ENCODE peak calls at places on chromosomes 6 and 20, in six cellular contexts. W, D, S, R, T and N are unnamed samples.

GRCh38 chr6:140641412-140641811 is 1267.0 kb upstream of the CITED2 start:
- DNase-seq in R (no peak), D (no peak), T (no peak), W (no peak), S (no peak), N (no peak)

GRCh38 chr6:63690210-63690609 is 54.6 kb downstream of the PHF3 start:
- DNase-seq in R (no peak), D (no peak), S (no peak), W (no peak), T (no peak), N (no peak)

GRCh38 chr6:91135406-91135805 is 548.5 kb upstream of the MAP3K7 start:
- DNase-seq in S (no peak), D (no peak), R (no peak), W (no peak), T (no peak), N (no peak)

GRCh38 chr6:89433637-89434499 is 916 bp downstream of the ANKRD6 start:
- DNase-seq in W (no peak), R (no peak), S (peak; percentile 20), T (peak; percentile 74), D (peak; percentile 54), N (peak; percentile 24)

GRCh38 chr6:149925253-149925973 is 2.5 kb upstream of the RAET1G start:
- DNase-seq in T (peak; percentile 79), D (peak; percentile 61), S (peak; percentile 42), R (no peak), W (no peak), N (peak; percentile 39)

GRCh38 chr20:44137210-44137781 is 49.7 kb downstream of the JPH2 start:
- DNase-seq in R (peak; percentile 25), D (no peak), T (peak; percentile 85), S (peak; percentile 41), W (no peak), N (no peak)

GRCh38 chr20:16701296-16701695 is 28.5 kb upstream of the SNRPB2 start:
- DNase-seq in R (no peak), T (no peak), S (no peak), D (no peak), W (peak; percentile 34), N (peak; percentile 8)

GRCh38 chr20:34164569-34164968 is 52.5 kb upstream of the EIF2S2 start:
- DNase-seq in D (no peak), T (no peak), W (no peak), R (no peak), S (no peak), N (no peak)

GRCh38 chr20:18388860-18389259 is 78.0 kb downstream of the DZANK1 start:
- DNase-seq in R (peak; percentile 50), S (no peak), D (no peak), T (no peak), W (no peak), N (no peak)

GRCh38 chr6:144278659-144279314 is 6.3 kb upstream of the UTRN start:
- DNase-seq in W (no peak), T (no peak), D (no peak), S (no peak), R (no peak), N (no peak)

GRCh38 chr6:109121411-109121810 is 26.1 kb downstream of the CEP57L1 start:
- DNase-seq in W (no peak), D (no peak), S (no peak), T (no peak), R (peak; percentile 66), N (no peak)

GRCh38 chr6:43954311-43955131 is 172.7 kb downstream of the MRPL14 start:
- DNase-seq in S (no peak), W (no peak), T (peak; percentile 50), D (no peak), R (no peak), N (no peak)

GRCh38 chr6:82681119-82681714 is 317.6 kb downstream of the TPBG start:
- DNase-seq in T (no peak), R (peak; percentile 4), W (no peak), S (no peak), D (no peak), N (no peak)

GRCh38 chr6:18579165-18579564 is 192.0 kb downstream of the RNF144B start:
- DNase-seq in T (no peak), R (no peak), W (no peak), D (no peak), S (no peak), N (no peak)

GRCh38 chr20:12072221-12072944 is 154.7 kb downstream of the BTBD3 start:
- DNase-seq in S (no peak), T (no peak), W (no peak), R (no peak), D (no peak), N (no peak)

GRCh38 chr6:26493258-26493657 is 6.8 kb upstream of the BTN1A1 start:
- DNase-seq in R (peak; percentile 54), W (no peak), T (no peak), D (no peak), S (no peak), N (no peak)

GRCh38 chr6:39008737-39009136 is 39.8 kb upstream of the GLP1R start:
- DNase-seq in S (no peak), D (no peak), T (no peak), W (no peak), R (no peak), N (no peak)

GRCh38 chr6:98469146-98469545 is 365.2 kb upstream of the POU3F2 start:
- DNase-seq in W (no peak), T (no peak), R (no peak), D (no peak), S (no peak), N (no peak)

GRCh38 chr6:7267521-7268091 is 45.4 kb downstream of the SSR1 start:
- DNase-seq in R (peak; percentile 90), S (no peak), T (no peak), D (no peak), W (peak; percentile 71), N (no peak)

GRCh38 chr6:45073771-45074170 is 254.4 kb upstream of the RUNX2 start:
- DNase-seq in R (no peak), D (no peak), W (no peak), T (no peak), S (no peak), N (no peak)

GRCh38 chr20:35342154-35342769 is 50.0 kb upstream of the FAM83C start:
- DNase-seq in D (no peak), W (no peak), S (no peak), T (no peak), R (peak; percentile 23), N (peak; percentile 27)

GRCh38 chr20:51220293-51220706 is 197.4 kb upstream of the KCNG1 start:
- DNase-seq in D (peak; percentile 61), W (peak; percentile 50), R (peak; percentile 10), T (no peak), S (peak; percentile 51), N (peak; percentile 54)

GRCh38 chr6:45502446-45502845 is 124.7 kb upstream of the SUPT3H start:
- DNase-seq in D (no peak), R (peak; percentile 24), W (no peak), S (no peak), T (no peak), N (no peak)

GRCh38 chr6:132715204-132715603 is 1.3 kb upstream of the VNN1 start:
- DNase-seq in S (peak; percentile 13), T (no peak), R (peak; percentile 52), D (no peak), W (peak; percentile 43), N (peak; percentile 62)

GRCh38 chr20:47127986-47128385 is 228.5 kb downstream of the ZMYND8 start:
- DNase-seq in R (no peak), W (no peak), D (no peak), T (no peak), S (no peak), N (no peak)

GRCh38 chr20:47124235-47124717 is 229.6 kb downstream of the EYA2 start:
- DNase-seq in R (no peak), S (no peak), W (no peak), T (no peak), D (no peak), N (no peak)

GRCh38 chr20:47125553-47126373 is 230.7 kb downstream of the ZMYND8 start:
- DNase-seq in R (peak; percentile 48), D (no peak), S (no peak), W (no peak), T (no peak), N (no peak)

GRCh38 chr20:47126709-47127108 is 229.8 kb downstream of the ZMYND8 start:
- DNase-seq in R (peak; percentile 66), T (no peak), D (no peak), S (no peak), W (no peak), N (no peak)

DNA sequence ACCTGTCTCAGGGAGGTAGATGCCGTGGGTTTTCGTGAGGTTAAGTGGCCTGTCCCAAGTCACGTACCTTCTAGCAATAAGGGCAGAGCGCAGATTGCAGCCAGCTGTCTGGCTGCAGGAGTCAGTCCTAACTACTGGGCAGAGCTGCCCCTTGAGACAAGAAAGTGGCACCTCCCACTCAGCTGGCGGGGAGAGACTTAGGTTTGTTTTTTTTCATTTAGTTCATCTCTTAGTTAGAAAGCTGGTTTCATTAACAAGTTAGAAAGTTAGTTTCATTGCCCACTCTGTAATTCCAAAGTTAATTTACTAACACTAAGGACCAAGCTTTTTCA is 230.2 kb downstream of the ZMYND8 start:
- DNase-seq in T (no peak), S (no peak), R (no peak), W (no peak), D (no peak), N (no peak)
- TF ChIP-seq CTCF in T (no peak), S (no peak), R (no peak), W (no peak), D (no peak), N (no peak)

DNA sequence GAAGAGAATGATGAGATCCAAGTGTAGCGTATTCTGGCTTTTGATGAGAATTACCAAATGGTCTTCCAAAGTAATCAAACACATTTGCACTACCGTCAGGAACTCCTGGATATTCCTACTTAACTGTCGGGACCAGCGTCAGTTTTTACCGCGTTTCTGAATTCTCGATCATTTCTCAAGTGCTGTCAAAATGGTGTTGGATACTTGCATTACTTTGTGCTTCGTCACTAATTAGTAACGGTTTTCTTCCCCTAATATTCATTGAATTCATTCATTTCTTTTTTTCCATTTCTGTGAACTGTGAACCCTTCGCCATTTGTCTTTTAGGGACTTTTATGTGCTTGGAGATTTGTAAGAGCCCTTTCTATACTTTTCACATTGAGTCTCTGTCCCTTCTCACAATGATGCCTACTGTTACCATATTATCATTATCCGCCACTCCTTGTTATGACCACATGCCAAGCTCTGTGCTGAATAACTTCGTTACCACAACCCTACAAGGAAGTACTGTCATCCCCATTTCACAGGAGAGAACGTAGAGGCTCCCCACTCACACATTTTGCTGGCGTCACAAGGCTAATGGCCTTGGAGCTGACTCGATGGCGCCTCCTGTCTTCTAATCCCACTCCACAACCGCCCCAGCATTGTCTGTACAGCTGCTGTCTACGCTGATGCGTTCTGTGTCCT is 74.2 kb upstream of the QKI start:
- DNase-seq in R (no peak), T (no peak), W (no peak), D (no peak), S (no peak), N (no peak)
- TF ChIP-seq CTCF in R (no peak), T (no peak), W (peak; percentile 10), D (no peak), S (no peak), N (no peak)

GRCh38 chr6:142071981-142072380 is 60.7 kb upstream of the GJE1 start:
- DNase-seq in W (no peak), D (no peak), T (no peak), R (no peak), S (no peak), N (no peak)
- TF ChIP-seq CTCF in W (no peak), D (no peak), T (no peak), R (no peak), S (no peak), N (no peak)

DNA sequence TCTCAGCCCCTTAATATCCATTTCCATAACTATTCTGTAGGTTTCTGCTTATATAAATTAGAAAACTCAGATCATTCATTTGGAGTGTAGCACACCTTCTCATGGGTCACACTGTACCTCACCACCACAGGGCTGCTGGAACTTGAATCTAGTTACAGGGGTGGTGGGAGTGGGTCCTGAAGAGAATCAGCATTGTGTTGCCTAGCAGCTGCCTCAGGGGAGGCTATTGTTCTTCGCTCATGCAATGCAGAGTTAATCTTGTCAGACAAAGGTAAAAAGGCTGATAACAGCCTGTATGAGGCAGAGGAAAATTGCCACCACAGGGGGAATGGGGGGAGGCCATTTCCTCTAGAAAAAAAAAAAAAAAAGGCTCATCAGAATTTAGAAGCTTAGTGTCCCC is 496.0 kb upstream of the ADGRB3 start:
- DNase-seq in D (no peak), W (peak; percentile 62), S (no peak), T (no peak), R (no peak), N (no peak)
- TF ChIP-seq CTCF in D (no peak), W (no peak), S (no peak), T (no peak), R (no peak), N (no peak)